ENCODE peak calls at places on chromosomes 5 and 9, in six cellular contexts. V, W, Y, U, J and C are unnamed samples.

GRCh38 chr5:138677782-138678181 is 75.4 kb upstream of the CTNNA1 start:
- DNase-seq in V (no peak), J (no peak), U (no peak), Y (no peak), W (no peak), C (no peak)

GRCh38 chr9:97752274-97752673 is 55.1 kb upstream of the XPA start:
- DNase-seq in Y (no peak), U (no peak), J (no peak), W (no peak), V (no peak), C (no peak)

GRCh38 chr5:5881294-5881693 is 458.8 kb downstream of the ICE1 start:
- DNase-seq in W (no peak), U (no peak), V (no peak), Y (no peak), J (peak), C (no peak)

GRCh38 chr5:67693956-67694564 is 497.5 kb upstream of the CD180 start:
- DNase-seq in J (no peak), W (peak), V (peak), Y (no peak), U (no peak), C (no peak)

GRCh38 chr9:89941875-89942274 is 337.1 kb downstream of the GADD45G start:
- DNase-seq in V (peak), W (no peak), J (no peak), U (no peak), Y (no peak), C (no peak)

GRCh38 chr9:24801344-24801743 is 255.6 kb upstream of the IZUMO3 start:
- DNase-seq in J (no peak), Y (no peak), V (no peak), U (no peak), W (no peak), C (no peak)

GRCh38 chr9:26131891-26132290 is 453.6 kb upstream of the TUSC1 start:
- DNase-seq in V (peak), J (no peak), U (no peak), W (no peak), Y (no peak), C (no peak)

GRCh38 chr5:159451197-159452052 is 121.1 kb upstream of the IL12B start:
- DNase-seq in U (no peak), Y (no peak), W (peak), V (peak), J (no peak), C (peak)

GRCh38 chr5:134245101-134245604 is 19.3 kb upstream of the PPP2CA start:
- DNase-seq in J (no peak), W (no peak), Y (no peak), U (no peak), V (peak), C (peak)

GRCh38 chr5:66498791-66499207 is 97.4 kb upstream of the MAST4 start:
- DNase-seq in J (no peak), Y (no peak), U (no peak), W (no peak), V (peak), C (peak)

GRCh38 chr9:135741276-135742219 is 39.6 kb downstream of the KCNT1 start:
- DNase-seq in J (no peak), U (no peak), W (no peak), V (no peak), Y (no peak), C (no peak)

GRCh38 chr9:93072383-93072795 is 13.9 kb downstream of the SUSD3 start:
- DNase-seq in J (no peak), V (no peak), W (peak), U (no peak), Y (no peak), C (no peak)

GRCh38 chr5:147387109-147387508 is 122.8 kb downstream of the DPYSL3 start:
- DNase-seq in Y (no peak), V (no peak), W (no peak), J (no peak), U (no peak), C (no peak)

GRCh38 chr5:71891856-71892255 is 172.8 kb downstream of the CARTPT start:
- DNase-seq in W (no peak), Y (no peak), U (no peak), J (peak), V (peak), C (no peak)

GRCh38 chr5:11038772-11039171 is 277.7 kb upstream of the DAP start:
- DNase-seq in W (no peak), Y (no peak), U (no peak), V (no peak), J (no peak), C (no peak)

GRCh38 chr5:154701181-154701580 is 54.0 kb upstream of the LARP1 start:
- DNase-seq in U (no peak), J (no peak), V (no peak), Y (no peak), W (no peak), C (no peak)

GRCh38 chr5:122130152-122130551 is 806 bp downstream of the ZNF474 start:
- DNase-seq in W (no peak), J (no peak), V (no peak), U (no peak), Y (no peak), C (no peak)

GRCh38 chr9:90458485-90458884 is 184.1 kb downstream of the DIRAS2 start:
- DNase-seq in W (no peak), U (no peak), Y (no peak), V (no peak), J (peak), C (no peak)

GRCh38 chr9:18394847-18395355 is 79.1 kb upstream of the ADAMTSL1 start:
- DNase-seq in U (no peak), J (no peak), V (no peak), Y (no peak), W (no peak), C (no peak)

GRCh38 chr5:149018909-149019443 is 43.9 kb downstream of the SH3TC2 start:
- DNase-seq in Y (no peak), V (peak), W (no peak), J (no peak), U (no peak), C (no peak)

GRCh38 chr5:171102877-171103610 is 206.0 kb upstream of the TLX3 start:
- DNase-seq in V (no peak), Y (no peak), U (no peak), J (no peak), W (no peak), C (no peak)

GRCh38 chr5:73039082-73039481 is 81.3 kb upstream of the TMEM171 start:
- DNase-seq in J (no peak), Y (no peak), W (no peak), V (no peak), U (no peak), C (no peak)

GRCh38 chr5:10668697-10669096 is 92.3 kb downstream of the DAP start:
- DNase-seq in J (no peak), W (no peak), V (no peak), U (no peak), Y (no peak), C (no peak)

GRCh38 chr9:18543406-18543965 is 69.5 kb downstream of the ADAMTSL1 start:
- DNase-seq in U (no peak), Y (no peak), J (no peak), V (peak), W (no peak), C (no peak)

GRCh38 chr9:112761912-112762651 is 11.5 kb downstream of the SNX30 start:
- DNase-seq in J (no peak), U (no peak), Y (no peak), W (no peak), V (no peak), C (no peak)

GRCh38 chr5:5340206-5340729 is 82.2 kb upstream of the ICE1 start:
- DNase-seq in J (peak), U (no peak), Y (no peak), V (peak), W (peak), C (no peak)

GRCh38 chr5:27962201-27962600 is 923.8 kb upstream of the CDH9 start:
- DNase-seq in V (no peak), U (no peak), W (no peak), Y (no peak), J (no peak), C (no peak)

GRCh38 chr5:126846756-126847155 is 69.8 kb downstream of the LMNB1 start:
- DNase-seq in U (no peak), W (no peak), V (no peak), Y (no peak), J (no peak), C (no peak)

GRCh38 chr5:180366303-180366702 is 13.2 kb upstream of the GFPT2 start:
- DNase-seq in W (no peak), U (no peak), Y (no peak), V (peak), J (no peak), C (peak)

GRCh38 chr9:76873056-76873792 is 32.7 kb downstream of the PRUNE2 start:
- DNase-seq in J (peak), U (no peak), V (peak), W (peak), Y (no peak), C (peak)

GRCh38 chr9:4798281-4798680 is 5.5 kb downstream of the RCL1 start:
- DNase-seq in V (no peak), Y (no peak), J (no peak), U (no peak), W (no peak), C (peak)

GRCh38 chr5:14665949-14666741 is 1.6 kb downstream of the OTULIN start:
- DNase-seq in V (peak), U (no peak), Y (peak), J (peak), W (no peak), C (no peak)

GRCh38 chr9:112505607-112506006 is 19.0 kb downstream of the KIAA1958 start:
- DNase-seq in Y (no peak), U (no peak), V (no peak), W (no peak), J (no peak), C (no peak)